ENCODE peak calls at places on chromosomes 11 and 22, in eight cellular contexts. W, V, B, X, N, F, K and S are unnamed samples.
A peak's percentile ranks its signal among the peaks of the same experiment; 100 is the strongest.

GRCh38 chr11:107563702-107564101 is 1.8 kb downstream of the ALKBH8 start:
- DNase-seq in V (peak; percentile 58), K (peak; percentile 44), B (peak; percentile 62), W (peak; percentile 48), X (peak; percentile 64), N (peak; percentile 35), F (peak; percentile 50), S (no peak)

GRCh38 chr11:76170473-76170872 is 35.8 kb downstream of the WNT11 start:
- DNase-seq in B (no peak), W (no peak), V (no peak), X (no peak), F (no peak), N (no peak), K (no peak), S (no peak)

GRCh38 chr22:36267058-36267457 is 14.1 kb downstream of the APOL1 start:
- DNase-seq in B (no peak), V (no peak), F (no peak), W (no peak), X (no peak), K (no peak), N (no peak), S (no peak)

GRCh38 chr11:69427906-69428880 is 53.3 kb upstream of the LINC01488 start:
- DNase-seq in W (no peak), V (no peak), K (no peak), F (no peak), X (no peak), N (no peak), B (no peak), S (no peak)

GRCh38 chr11:69912911-69913451 is 93.8 kb upstream of the FGF3 start:
- DNase-seq in X (no peak), W (no peak), N (no peak), F (peak; percentile 35), V (peak; percentile 35), B (no peak), K (peak; percentile 36), S (no peak)

GRCh38 chr11:45089251-45089650 is 57.2 kb upstream of the PRDM11 start:
- DNase-seq in X (peak; percentile 50), N (peak; percentile 52), F (no peak), W (peak; percentile 49), B (peak; percentile 99), V (no peak), K (peak; percentile 43), S (no peak)

GRCh38 chr22:48301421-48301820 is 1526.3 kb downstream of the BRD1 start:
- DNase-seq in N (no peak), W (no peak), B (no peak), X (no peak), F (no peak), K (no peak), V (no peak), S (no peak)

GRCh38 chr11:108609681-108610080 is 16.1 kb upstream of the EXPH5 start:
- DNase-seq in N (no peak), W (peak; percentile 69), X (peak; percentile 74), B (peak; percentile 75), V (no peak), F (no peak), K (peak; percentile 34), S (no peak)

GRCh38 chr11:808427-809286 is 1.1 kb upstream of the RPLP2 start:
- DNase-seq in N (no peak), K (no peak), W (no peak), V (peak; percentile 58), B (no peak), X (no peak), F (no peak), S (no peak)

GRCh38 chr11:57649826-57650738 is at the start of gene YPEL4:
- DNase-seq in X (peak; percentile 74), F (no peak), K (peak; percentile 57), B (peak; percentile 78), W (peak; percentile 62), V (peak; percentile 78), N (no peak), S (no peak)

GRCh38 chr22:46091277-46091977 is 58.9 kb upstream of the PPARA start:
- DNase-seq in N (no peak), K (no peak), W (no peak), X (no peak), B (peak; percentile 35), V (no peak), F (no peak), S (no peak)

GRCh38 chr11:46337626-46338345 is 9.5 kb upstream of the DGKZ start:
- DNase-seq in F (no peak), K (no peak), B (no peak), X (no peak), N (no peak), V (no peak), W (no peak), S (no peak)

GRCh38 chr11:67059671-67060070 is 3.0 kb downstream of the RHOD start:
- DNase-seq in K (no peak), F (no peak), W (no peak), N (no peak), V (no peak), X (no peak), B (no peak), S (no peak)

GRCh38 chr11:31844351-31844750 is 33.2 kb upstream of the PAX6 start:
- DNase-seq in W (no peak), X (peak; percentile 24), K (no peak), B (peak; percentile 72), V (no peak), N (no peak), F (no peak), S (no peak)

GRCh38 chr11:67365756-67366384 is 7.5 kb downstream of the CLCF1 start:
- DNase-seq in X (no peak), K (no peak), N (peak; percentile 80), F (no peak), V (no peak), W (no peak), B (no peak), S (no peak)

GRCh38 chr22:17266261-17266971 is 47.2 kb upstream of the ADA2 start:
- DNase-seq in K (no peak), V (peak; percentile 19), B (no peak), X (no peak), W (no peak), F (peak; percentile 21), N (peak; percentile 79), S (peak; percentile 84)

GRCh38 chr11:4464216-4465159 is 15.4 kb downstream of the OR52K2 start:
- DNase-seq in F (no peak), B (peak; percentile 2), N (no peak), K (peak; percentile 37), W (peak; percentile 75), X (no peak), V (no peak), S (no peak)

GRCh38 chr11:34915136-34916013 is 804 bp downstream of the APIP start:
- DNase-seq in X (peak; percentile 17), F (no peak), W (no peak), N (no peak), B (peak; percentile 45), K (no peak), V (no peak), S (no peak)

GRCh38 chr22:48567213-48567975 is 1260.3 kb downstream of the BRD1 start:
- DNase-seq in K (no peak), V (no peak), B (no peak), F (no peak), X (no peak), W (no peak), N (no peak), S (no peak)

GRCh38 chr22:19419464-19420178 is 11.9 kb downstream of the HIRA start:
- DNase-seq in F (no peak), V (peak; percentile 69), X (no peak), N (no peak), B (no peak), W (peak; percentile 2), K (no peak), S (no peak)

GRCh38 chr22:47163481-47163875 is 401.0 kb downstream of the TBC1D22A start:
- DNase-seq in X (no peak), W (no peak), B (no peak), N (no peak), V (no peak), K (no peak), F (no peak), S (no peak)
- TF ChIP-seq CTCF in X (no peak), W (no peak), B (no peak), N (no peak), V (no peak), K (no peak), F (no peak), S (no peak)

GRCh38 chr11:73426184-73426845 is 50.1 kb downstream of the RELT start:
- DNase-seq in V (no peak), W (no peak), N (no peak), B (peak; percentile 73), K (no peak), F (no peak), X (no peak), S (no peak)

GRCh38 chr11:73428227-73428626 is 52.0 kb downstream of the RELT start:
- DNase-seq in X (no peak), W (no peak), B (no peak), F (no peak), N (no peak), K (no peak), V (no peak), S (no peak)

GRCh38 chr11:73431431-73431830 is 55.2 kb downstream of the RELT start:
- DNase-seq in F (no peak), B (no peak), V (no peak), X (no peak), N (no peak), W (no peak), K (no peak), S (no peak)

GRCh38 chr11:73429121-73429740 is 53.0 kb downstream of the RELT start:
- DNase-seq in W (no peak), B (peak; percentile 77), X (peak; percentile 69), V (no peak), N (no peak), F (no peak), K (no peak), S (no peak)

GRCh38 chr11:73430326-73430725 is 54.1 kb downstream of the RELT start:
- DNase-seq in W (no peak), V (no peak), B (no peak), X (no peak), F (no peak), K (no peak), N (no peak), S (no peak)
- TF ChIP-seq CTCF in W (no peak), V (no peak), B (no peak), X (no peak), F (no peak), K (no peak), N (no peak), S (no peak)

DNA sequence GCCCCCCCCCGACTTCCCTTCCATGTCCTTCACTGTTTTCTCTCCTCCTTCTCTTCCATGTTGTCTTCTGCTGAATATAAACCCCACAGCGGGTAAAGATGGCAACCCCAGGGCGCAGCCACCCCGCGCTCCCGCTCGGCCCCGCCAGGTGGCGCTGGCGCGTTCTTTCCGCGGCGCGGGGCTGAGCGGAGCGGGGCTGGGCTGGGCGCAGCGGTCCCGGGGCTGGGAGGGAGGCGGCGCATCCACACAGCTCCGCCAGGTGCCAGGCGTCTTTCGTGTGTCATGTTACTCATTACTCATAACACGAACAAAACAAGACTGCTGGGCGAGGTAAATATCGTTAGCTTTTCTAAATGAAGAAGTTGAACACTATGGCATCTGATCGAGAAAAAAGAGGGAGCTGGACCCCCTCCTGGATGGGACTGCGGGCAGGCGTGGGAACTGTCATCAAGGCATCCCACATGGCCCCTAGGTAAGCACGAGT is 321.2 kb downstream of the NTM start:
- DNase-seq in N (peak; percentile 16), W (peak; percentile 58), K (no peak), B (peak; percentile 20), V (peak; percentile 33), X (no peak), F (peak; percentile 51), S (no peak)
- TF ChIP-seq CTCF in N (peak; percentile 29), W (peak; percentile 57), K (no peak), B (peak; percentile 59), V (peak; percentile 50), X (peak; percentile 64), F (peak; percentile 42), S (peak; percentile 49)

GRCh38 chr11:12091957-12092558 is 18.3 kb upstream of the MICAL2 start:
- DNase-seq in X (no peak), B (no peak), K (no peak), F (no peak), W (no peak), N (peak; percentile 64), V (no peak), S (no peak)
- TF ChIP-seq CTCF in X (peak; percentile 25), B (peak; percentile 31), K (no peak), F (no peak), W (no peak), N (no peak), V (no peak), S (no peak)